ENCODE peak calls at places on chromosomes 11 and 22, in ten cellular contexts. M is choroid plexus epithelial cell, V is fibroblast of the aortic adventitia, W is pancreas, F is fibroblast of villous mesenchyme, L is A673, A is breast epithelium, H is body of pancreas, G is thoracic aorta, Z is upper lobe of left lung. P is an unnamed sample.

GRCh38 chr22:43110444-43110926 is at the start of gene BIK:
- DNase-seq in M (no peak), V (peak; percentile 19), W (peak; percentile 55), F (peak; percentile 33), L (peak; percentile 35), A (no peak), H (peak; percentile 66), G (no peak), Z (peak; percentile 63), P (peak; percentile 14)

GRCh38 chr11:93085097-93085496 is 112.7 kb downstream of the SLC36A4 start:
- DNase-seq in M (peak; percentile 16), V (no peak), W (no peak), F (no peak), L (peak; percentile 28), A (no peak), H (no peak), G (no peak), Z (peak; percentile 28), P (peak; percentile 8)

GRCh38 chr11:16226245-16226644 is 130.1 kb downstream of the SOX6 start:
- DNase-seq in M (peak; percentile 18), V (no peak), W (peak; percentile 49), F (peak; percentile 34), L (peak; percentile 59), A (peak; percentile 27), H (peak; percentile 89), G (no peak), Z (peak; percentile 43), P (peak; percentile 8)

GRCh38 chr11:16846305-16846704 is 107.9 kb downstream of the C11orf58 start:
- DNase-seq in M (peak; percentile 12), V (no peak), W (no peak), F (peak; percentile 8), L (no peak), A (no peak), H (no peak), G (no peak), Z (no peak), P (peak; percentile 12)

GRCh38 chr22:41524809-41525449 is 19.3 kb downstream of the POLR3H start:
- DNase-seq in M (peak; percentile 57), V (no peak), W (no peak), F (peak; percentile 42), L (peak; percentile 67), A (no peak), H (no peak), G (no peak), Z (no peak), P (peak; percentile 59)

GRCh38 chr11:81368192-81368591 is 1365.5 kb downstream of the FAM181B start:
- DNase-seq in M (no peak), V (no peak), W (no peak), F (no peak), L (no peak), A (no peak), H (no peak), G (no peak), Z (no peak), P (no peak)

GRCh38 chr11:85307381-85307780 is 319.8 kb downstream of the DLG2 start:
- DNase-seq in M (no peak), V (no peak), W (no peak), F (no peak), L (no peak), A (no peak), H (no peak), G (no peak), Z (no peak), P (peak; percentile 58)

GRCh38 chr11:125494987-125495725 is 909 bp downstream of the FEZ1 start:
- DNase-seq in M (peak; percentile 26), V (peak; percentile 52), W (no peak), F (peak; percentile 27), L (no peak), A (no peak), H (peak; percentile 6), G (peak; percentile 15), Z (no peak), P (peak; percentile 33)

GRCh38 chr11:107818491-107818890 is 40.1 kb downstream of the SLC35F2 start:
- DNase-seq in M (no peak), V (no peak), W (no peak), F (no peak), L (no peak), A (no peak), H (no peak), G (no peak), Z (no peak), P (no peak)

GRCh38 chr11:107819361-107820014 is 39.1 kb downstream of the SLC35F2 start:
- DNase-seq in M (peak; percentile 44), V (peak; percentile 16), W (no peak), F (no peak), L (no peak), A (no peak), H (no peak), G (no peak), Z (no peak), P (peak; percentile 43)

GRCh38 chr11:107824668-107825369 is 33.8 kb downstream of the SLC35F2 start:
- DNase-seq in M (peak; percentile 13), V (no peak), W (no peak), F (no peak), L (no peak), A (no peak), H (no peak), G (no peak), Z (no peak), P (peak; percentile 39)

GRCh38 chr11:107825875-107826274 is 32.7 kb downstream of the SLC35F2 start:
- DNase-seq in M (no peak), V (no peak), W (no peak), F (no peak), L (no peak), A (no peak), H (no peak), G (no peak), Z (no peak), P (no peak)

GRCh38 chr11:107821199-107821926 is 37.2 kb downstream of the SLC35F2 start:
- DNase-seq in M (peak; percentile 52), V (peak; percentile 25), W (no peak), F (no peak), L (peak; percentile 64), A (no peak), H (no peak), G (no peak), Z (no peak), P (peak; percentile 40)
- H3K4me3 ChIP-seq in M (no peak overlapping the region), V (no peak overlapping the region), W (no peak overlapping the region), F (no peak overlapping the region), L (no peak overlapping the region), A (no peak overlapping the region), H (no peak overlapping the region), G (no peak overlapping the region), Z (no peak overlapping the region), P (no peak overlapping the region)

DNA sequence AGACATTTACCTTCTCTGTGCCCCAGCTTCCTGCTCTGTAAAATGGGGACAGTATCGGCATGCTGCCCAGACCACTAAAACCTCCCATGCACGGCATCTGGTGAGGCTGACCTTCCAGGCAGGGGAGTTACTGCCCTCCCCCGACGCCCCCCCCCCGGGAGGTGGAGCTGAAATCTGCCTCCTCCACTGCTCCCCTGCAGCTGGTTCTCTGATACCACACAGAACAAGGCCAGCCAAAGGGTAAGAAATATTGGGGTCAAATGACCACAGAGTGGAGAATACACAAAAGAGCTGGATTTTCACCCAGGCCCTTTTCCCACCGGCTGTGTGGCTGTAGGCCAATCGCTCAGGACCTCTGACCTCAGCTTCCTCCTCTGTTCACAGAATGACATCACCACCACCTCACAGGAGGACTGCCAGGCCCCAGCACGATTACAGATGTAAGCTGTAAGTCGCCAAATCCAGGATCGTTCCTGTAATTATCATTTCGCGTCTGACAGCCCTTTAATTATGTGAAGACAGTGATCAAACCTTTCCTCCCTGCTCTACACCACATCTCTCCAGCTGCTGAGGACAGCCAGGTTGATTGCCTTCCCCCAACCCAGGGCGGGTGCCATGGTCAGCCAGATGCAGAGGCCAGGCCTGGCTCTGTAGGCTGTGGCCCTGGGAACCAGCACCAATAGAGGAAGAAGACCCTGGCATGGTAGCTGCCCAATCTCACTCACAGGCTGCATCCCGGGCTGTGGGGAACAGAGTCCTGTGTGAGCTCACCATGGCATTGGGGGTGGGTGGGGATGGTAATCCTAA is 35.7 kb upstream of the KLHL35 start:
- DNase-seq in M (peak; percentile 93), V (peak; percentile 86), W (no peak), F (peak; percentile 97), L (no peak), A (no peak), H (peak; percentile 46), G (peak; percentile 17), Z (no peak), P (peak; percentile 90)
- TF ChIP-seq CTCF in M (no peak), V (no peak), W (no peak), F (no peak), L (no peak), A (no peak), H (no peak), G (no peak), Z (no peak), P (no peak)

DNA sequence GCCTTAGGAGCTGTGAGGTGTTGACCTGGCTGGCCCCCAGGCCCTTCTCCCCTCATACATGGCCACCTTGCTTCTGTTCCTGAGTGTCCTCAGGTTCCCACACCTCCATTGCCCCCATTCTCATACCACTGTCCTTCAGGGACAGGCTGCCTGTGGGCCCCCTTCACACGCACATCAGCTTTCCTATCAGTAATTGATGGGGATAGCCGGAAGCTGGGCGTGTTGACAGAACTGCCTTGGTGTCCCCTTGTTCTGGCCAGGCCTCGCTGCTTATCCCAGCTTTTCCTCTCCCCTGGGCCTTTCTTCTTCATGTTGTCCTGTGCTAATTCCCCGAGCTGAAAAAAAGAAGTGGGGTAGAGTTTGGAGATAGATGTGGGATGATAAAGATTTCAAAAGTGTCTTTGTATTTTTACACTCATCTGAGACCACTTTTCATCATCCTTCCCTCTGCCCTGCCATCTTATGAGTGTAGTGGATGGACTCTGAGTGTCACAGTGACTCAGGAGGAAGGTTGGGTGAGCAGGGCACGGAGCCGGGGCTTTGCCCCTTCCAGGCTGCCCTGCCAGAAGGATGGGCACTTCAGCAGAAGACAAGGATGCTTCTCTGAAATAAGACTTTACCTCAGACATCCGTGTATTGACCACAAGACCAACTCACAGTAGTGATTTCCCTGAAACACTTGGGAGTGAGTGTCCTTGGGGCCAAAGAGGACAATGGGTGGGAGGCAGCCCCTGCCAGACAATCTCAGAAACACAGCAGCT is 42.8 kb downstream of the MED15 start:
- DNase-seq in M (no peak), V (no peak), W (no peak), F (no peak), L (no peak), A (no peak), H (no peak), G (no peak), Z (no peak), P (peak; percentile 48)
- H3K4me3 ChIP-seq in M (no peak overlapping the region), V (peak overlapping the region; percentile 9), W (no peak overlapping the region), F (no peak overlapping the region), L (no peak overlapping the region), A (no peak overlapping the region), H (no peak overlapping the region), G (peak overlapping the region; percentile 7), Z (no peak overlapping the region), P (no peak overlapping the region)

GRCh38 chr11:14149683-14150082 is 187.2 kb downstream of the SPON1 start:
- DNase-seq in M (no peak), V (no peak), W (no peak), F (no peak), L (no peak), A (no peak), H (no peak), G (no peak), Z (no peak), P (no peak)

GRCh38 chr11:14144905-14145304 is 182.4 kb downstream of the SPON1 start:
- DNase-seq in M (no peak), V (no peak), W (no peak), F (no peak), L (no peak), A (no peak), H (no peak), G (no peak), Z (peak; percentile 31), P (no peak)

GRCh38 chr11:14150878-14151277 is 188.4 kb downstream of the SPON1 start:
- DNase-seq in M (no peak), V (no peak), W (no peak), F (no peak), L (no peak), A (no peak), H (no peak), G (no peak), Z (no peak), P (no peak)

DNA sequence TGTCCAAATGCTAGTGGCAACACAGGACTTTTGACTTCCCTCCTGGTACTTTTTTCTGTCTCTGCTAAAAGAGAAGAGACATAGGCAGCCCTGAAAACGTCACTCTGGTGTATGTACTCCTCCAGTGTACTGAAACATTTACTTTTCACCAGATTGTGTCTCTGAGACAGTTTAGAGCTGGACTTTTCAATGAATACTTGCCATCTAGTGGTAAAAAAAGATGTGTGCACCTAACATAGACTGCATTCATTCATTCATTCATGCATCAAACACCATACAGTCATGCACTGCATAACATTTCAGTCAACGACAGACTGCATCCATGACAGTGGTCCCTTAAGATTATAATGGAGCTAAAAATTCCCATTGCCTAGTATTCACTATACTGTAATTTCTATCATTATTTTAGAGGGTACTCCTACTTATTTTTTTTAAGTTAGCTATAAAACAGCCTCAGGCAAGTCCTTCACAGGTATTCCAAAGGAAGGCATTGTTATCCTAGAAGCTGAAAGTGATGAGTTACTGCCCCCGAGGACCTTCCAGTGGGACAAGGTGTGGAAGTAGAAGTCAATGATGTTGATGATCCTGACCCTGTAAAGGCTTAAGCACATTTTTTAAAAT is 186.2 kb downstream of the SPON1 start:
- DNase-seq in M (peak; percentile 54), V (peak; percentile 68), W (no peak), F (peak; percentile 38), L (peak; percentile 25), A (no peak), H (no peak), G (no peak), Z (no peak), P (peak; percentile 59)
- TF ChIP-seq CTCF in M (peak; percentile 56), V (peak; percentile 70), W (no peak), F (peak; percentile 66), L (peak; percentile 56), A (peak; percentile 58), H (peak; percentile 7), G (peak; percentile 72), Z (peak; percentile 67), P (peak; percentile 71)